ENCODE peak calls at places on chromosome X, in nine cellular contexts. M is IMR-90, X is pancreas, T is HFF-Myc, W is PC-3, I is cardiac fibroblast, Z is endodermal cell, E is upper lobe of right lung, V is adrenal gland. K is an unnamed sample.

GRCh38 chrX:108032944-108033343 is 11.9 kb upstream of the VSIG1 start:
- DNase-seq in M (no peak), X (no peak), T (no peak), W (peak), I (no peak), Z (no peak), E (no peak), V (no peak), K (no peak)

GRCh38 chrX:119871245-119871598 is 311 bp downstream of the RNF113A start:
- DNase-seq in M (peak), X (no peak), T (no peak), W (no peak), I (no peak), Z (no peak), E (no peak), V (peak), K (no peak)

GRCh38 chrX:115409551-115409950 is 120.0 kb downstream of the LUZP4 start:
- DNase-seq in M (peak), X (no peak), T (no peak), W (no peak), I (peak), Z (no peak), E (no peak), V (no peak), K (no peak)

GRCh38 chrX:108072746-108073145 is 18.6 kb downstream of the PSMD10 start:
- DNase-seq in M (peak), X (no peak), T (no peak), W (peak), I (no peak), Z (no peak), E (no peak), V (no peak), K (no peak)

GRCh38 chrX:115533485-115533884 is 27.5 kb upstream of the PLS3 start:
- DNase-seq in M (peak), X (no peak), T (no peak), W (no peak), I (peak), Z (no peak), E (no peak), V (no peak), K (no peak)

GRCh38 chrX:108020631-108021030 is 24.2 kb upstream of the VSIG1 start:
- DNase-seq in M (peak), X (no peak), T (no peak), W (peak), I (peak), Z (peak), E (no peak), V (no peak), K (no peak)

GRCh38 chrX:3748052-3748559 is 34.7 kb upstream of the PRKX start:
- DNase-seq in M (no peak), X (no peak), T (no peak), W (no peak), I (peak), Z (no peak), E (no peak), V (no peak), K (no peak)

GRCh38 chrX:57227691-57228090 is 58.8 kb upstream of the FAAH2 start:
- DNase-seq in M (no peak), X (no peak), T (no peak), W (peak), I (no peak), Z (peak), E (no peak), V (no peak), K (no peak)

GRCh38 chrX:1453390-1453783 is 678 bp upstream of the ASMTL start:
- DNase-seq in M (no peak), X (no peak), T (no peak), W (no peak), I (no peak), Z (no peak), E (no peak), V (no peak), K (no peak)

GRCh38 chrX:135522132-135522530 is 1.7 kb downstream of the INTS6L start:
- DNase-seq in M (no peak), X (no peak), T (no peak), W (no peak), I (no peak), Z (no peak), E (no peak), V (no peak), K (no peak)

GRCh38 chrX:76538860-76539259 is 111.3 kb downstream of the MAGEE1 start:
- DNase-seq in M (no peak), X (no peak), T (no peak), W (no peak), I (no peak), Z (peak), E (no peak), V (no peak), K (no peak)

GRCh38 chrX:104195489-104196084 is 29.3 kb downstream of the FAM199X start:
- DNase-seq in M (peak), X (no peak), T (peak), W (peak), I (peak), Z (no peak), E (no peak), V (no peak), K (no peak)

GRCh38 chrX:9897761-9898161 is 69.4 kb upstream of the CLDN34 start:
- DNase-seq in M (peak), X (no peak), T (peak), W (no peak), I (peak), Z (no peak), E (no peak), V (no peak), K (no peak)

GRCh38 chrX:154809939-154810665 is 4.8 kb upstream of the MPP1 start:
- DNase-seq in M (peak), X (no peak), T (no peak), W (no peak), I (peak), Z (no peak), E (no peak), V (no peak), K (no peak)

GRCh38 chrX:48904626-48905025 is 6.8 kb downstream of the SLC35A2 start:
- DNase-seq in M (no peak), X (no peak), T (no peak), W (no peak), I (no peak), Z (no peak), E (no peak), V (no peak), K (no peak)

GRCh38 chrX:153401133-153401764 is at the start of gene PNMA6E:
- DNase-seq in M (no peak), X (no peak), T (no peak), W (no peak), I (no peak), Z (no peak), E (peak), V (no peak), K (no peak)

GRCh38 chrX:1609759-1610158 is 5.1 kb upstream of the ASMT start:
- DNase-seq in M (no peak), X (no peak), T (no peak), W (no peak), I (no peak), Z (no peak), E (no peak), V (no peak), K (no peak)

GRCh38 chrX:110741213-110741796 is 54.3 kb downstream of the CHRDL1 start:
- DNase-seq in M (peak), X (no peak), T (no peak), W (peak), I (peak), Z (peak), E (no peak), V (no peak), K (no peak)

GRCh38 chrX:19684265-19684664 is 169.0 kb upstream of the MAP3K15 start:
- DNase-seq in M (no peak), X (no peak), T (no peak), W (no peak), I (no peak), Z (no peak), E (no peak), V (no peak), K (no peak)

GRCh38 chrX:19709812-19710518 is 177.4 kb downstream of the SH3KBP1 start:
- DNase-seq in M (peak), X (no peak), T (peak), W (peak), I (peak), Z (no peak), E (no peak), V (no peak), K (no peak)

DNA sequence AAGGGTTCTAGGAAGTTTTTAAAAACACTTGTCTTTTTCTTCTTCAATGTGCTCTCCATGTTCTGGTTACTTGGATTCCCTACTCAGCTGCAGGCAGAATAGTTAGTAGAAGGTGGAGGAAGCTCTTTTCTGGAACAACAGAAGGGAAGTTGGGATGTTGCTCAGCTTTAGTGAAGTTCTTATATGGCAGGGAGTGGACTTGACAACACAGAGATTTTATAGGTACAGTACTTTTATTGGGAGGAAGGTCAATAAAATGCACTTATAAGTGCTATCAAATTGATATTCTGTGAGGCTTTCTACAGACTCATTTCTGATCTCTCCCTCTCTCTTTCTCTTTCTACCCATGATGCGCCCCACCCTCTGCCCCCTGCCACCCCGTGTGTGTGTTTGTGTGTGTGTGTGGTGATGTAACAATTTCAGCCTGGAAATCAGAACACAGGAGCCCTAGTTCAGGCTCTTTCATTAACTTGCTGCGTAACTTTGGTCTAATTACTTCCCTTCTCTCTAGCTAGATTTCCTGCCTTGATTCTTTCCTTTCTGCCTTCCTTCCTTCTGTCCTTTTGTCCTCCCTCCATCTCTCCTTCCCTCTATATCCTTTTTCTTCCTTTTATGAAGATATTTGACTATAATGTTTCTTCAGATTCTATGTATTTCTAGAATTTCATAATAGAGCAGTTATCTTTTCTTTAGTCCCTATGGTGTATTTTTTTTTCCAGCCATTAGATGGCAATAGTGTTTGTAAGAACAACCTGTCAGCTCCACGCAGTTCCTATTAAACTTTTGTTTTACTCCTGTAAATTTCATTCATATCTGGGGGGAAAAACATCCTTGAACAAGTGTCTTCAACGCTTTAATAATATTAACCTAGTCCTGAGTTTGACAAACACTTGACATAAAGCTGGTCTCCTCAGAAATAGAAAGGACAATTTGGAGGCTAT is 37.1 kb downstream of the HEPH start:
- DNase-seq in M (peak), X (no peak), T (no peak), W (peak), I (peak), Z (no peak), E (no peak), V (no peak), K (no peak)
- TF ChIP-seq CTCF in M (peak), X (peak), T (no peak), W (peak), I (no peak), Z (peak), E (peak), V (peak), K (no peak)

GRCh38 chrX:70960728-70961127 is 29.8 kb upstream of the SLC7A3 start:
- DNase-seq in M (no peak), X (no peak), T (no peak), W (peak), I (peak), Z (no peak), E (no peak), V (no peak), K (no peak)
- TF ChIP-seq CTCF in M (peak), X (no peak), T (no peak), W (peak), I (no peak), Z (peak), E (no peak), V (no peak), K (no peak)

GRCh38 chrX:27591938-27592337 is 1.8 kb downstream of the DCAF8L2 start:
- DNase-seq in M (no peak), X (no peak), T (no peak), W (no peak), I (no peak), Z (peak), E (no peak), V (no peak), K (no peak)
- TF ChIP-seq CTCF in M (no peak), X (no peak), T (no peak), W (no peak), I (no peak), Z (peak), E (no peak), V (no peak), K (no peak)

DNA sequence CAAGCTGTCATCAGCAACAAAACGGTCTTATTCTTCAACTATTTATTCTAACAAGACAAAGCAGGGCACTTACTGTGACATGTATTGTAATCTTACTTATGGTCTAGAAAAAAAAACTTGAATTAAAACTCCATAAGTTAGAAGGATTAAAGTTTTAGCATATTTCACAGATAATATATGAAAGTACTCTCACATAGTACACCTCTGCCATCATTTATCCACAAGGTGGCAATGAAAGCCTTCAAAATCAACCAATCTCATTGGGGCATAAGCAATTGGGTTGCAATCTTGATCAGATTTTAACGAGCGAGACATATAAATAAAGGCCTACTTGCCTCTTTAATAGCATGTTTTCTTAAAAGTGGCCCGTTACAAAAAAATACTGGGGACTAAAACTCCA is 1382.9 kb downstream of the FAM133A start:
- DNase-seq in M (peak), X (no peak), T (no peak), W (peak), I (peak), Z (no peak), E (no peak), V (no peak), K (no peak)
- TF ChIP-seq CTCF in M (peak), X (no peak), T (no peak), W (peak), I (no peak), Z (peak), E (no peak), V (no peak), K (no peak)

GRCh38 chrX:46647251-46647650 is 73.7 kb downstream of the CHST7 start:
- DNase-seq in M (no peak), X (no peak), T (no peak), W (no peak), I (no peak), Z (no peak), E (no peak), V (no peak), K (no peak)
- TF ChIP-seq CTCF in M (no peak), X (no peak), T (no peak), W (no peak), I (no peak), Z (no peak), E (no peak), V (no peak), K (no peak)

GRCh38 chrX:106999002-106999975 is 723 bp downstream of the MORC4 start:
- DNase-seq in M (peak), X (peak), T (peak), W (peak), I (peak), Z (peak), E (peak), V (peak), K (peak)
- TF ChIP-seq CTCF in M (peak), X (no peak), T (peak), W (peak), I (peak), Z (peak), E (peak), V (peak), K (no peak)

GRCh38 chrX:132165651-132166050 is 37.8 kb upstream of the FRMD7 start:
- DNase-seq in M (no peak), X (no peak), T (no peak), W (peak), I (no peak), Z (no peak), E (no peak), V (no peak), K (no peak)

GRCh38 chrX:132171881-132172280 is 44.1 kb upstream of the FRMD7 start:
- DNase-seq in M (no peak), X (no peak), T (no peak), W (no peak), I (no peak), Z (no peak), E (no peak), V (no peak), K (no peak)

GRCh38 chrX:132173647-132174046 is 45.6 kb downstream of the RAP2C start:
- DNase-seq in M (no peak), X (no peak), T (no peak), W (no peak), I (no peak), Z (no peak), E (no peak), V (no peak), K (no peak)

GRCh38 chrX:132169554-132169953 is 41.7 kb upstream of the FRMD7 start:
- DNase-seq in M (no peak), X (no peak), T (no peak), W (no peak), I (no peak), Z (no peak), E (no peak), V (no peak), K (no peak)

DNA sequence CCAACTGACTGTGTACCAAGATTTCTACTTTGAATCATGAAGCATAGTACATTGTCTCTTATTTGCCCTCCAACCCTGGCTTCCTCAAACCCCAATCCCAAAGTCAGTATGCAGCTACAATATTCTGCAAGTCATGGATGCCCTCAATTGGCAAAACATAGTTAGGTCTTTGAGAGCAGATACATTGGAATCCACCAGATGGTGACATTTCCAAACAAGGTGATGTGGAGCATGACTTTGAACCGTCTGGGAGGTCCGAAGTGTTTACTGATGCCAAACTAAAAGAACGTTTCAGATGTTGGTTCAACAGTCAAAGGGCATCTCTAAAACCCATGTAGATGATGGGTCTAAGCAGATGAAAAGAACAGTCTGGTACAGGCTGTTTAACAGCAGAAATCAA is 43.7 kb upstream of the FRMD7 start:
- DNase-seq in M (peak), X (no peak), T (no peak), W (no peak), I (peak), Z (no peak), E (no peak), V (no peak), K (no peak)
- TF ChIP-seq CTCF in M (peak), X (no peak), T (no peak), W (no peak), I (no peak), Z (peak), E (no peak), V (peak), K (no peak)